ENCODE peak calls at places on chromosomes 11 and 22, in seven cellular contexts. One of them, this sample, is unnamed.

GRCh38 chr11:113613619-113614018 is 92.5 kb downstream of the TMPRSS5 start:
- DNase-seq in astrocyte of the cerebellum: no peak
- DNase-seq in A549: no peak
- DNase-seq in PC-9: no peak
- DNase-seq in adipocyte: no peak
- DNase-seq in amniotic stem cell: no peak
- DNase-seq in GM03348: no peak
- DNase-seq in this sample: no peak

GRCh38 chr22:39522567-39523300 is 2.4 kb downstream of the ATF4 start:
- DNase-seq in A549: peak; percentile 41
- DNase-seq in GM03348: peak; percentile 59
- DNase-seq in astrocyte of the cerebellum: no peak
- DNase-seq in PC-9: peak; percentile 56
- DNase-seq in amniotic stem cell: no peak
- DNase-seq in adipocyte: peak; percentile 61
- DNase-seq in this sample: no peak

GRCh38 chr11:93791493-93791892 is 7.4 kb downstream of the MED17 start:
- DNase-seq in adipocyte: peak; percentile 78
- DNase-seq in amniotic stem cell: no peak
- DNase-seq in A549: no peak
- DNase-seq in PC-9: no peak
- DNase-seq in GM03348: no peak
- DNase-seq in astrocyte of the cerebellum: no peak
- DNase-seq in this sample: no peak

GRCh38 chr11:19208959-19209568 is 7.3 kb upstream of the CSRP3 start:
- DNase-seq in adipocyte: no peak
- DNase-seq in A549: no peak
- DNase-seq in astrocyte of the cerebellum: no peak
- DNase-seq in amniotic stem cell: no peak
- DNase-seq in PC-9: no peak
- DNase-seq in GM03348: no peak
- DNase-seq in this sample: no peak

GRCh38 chr22:39999144-39999757 is 4.5 kb downstream of the FAM83F start:
- DNase-seq in A549: peak; percentile 61
- DNase-seq in GM03348: no peak
- DNase-seq in adipocyte: no peak
- DNase-seq in PC-9: no peak
- DNase-seq in astrocyte of the cerebellum: no peak
- DNase-seq in amniotic stem cell: no peak
- DNase-seq in this sample: no peak

GRCh38 chr11:133785795-133786194 is 59.5 kb downstream of the SPATA19 start:
- DNase-seq in adipocyte: no peak
- DNase-seq in A549: no peak
- DNase-seq in astrocyte of the cerebellum: no peak
- DNase-seq in PC-9: no peak
- DNase-seq in amniotic stem cell: no peak
- DNase-seq in GM03348: no peak
- DNase-seq in this sample: no peak

GRCh38 chr11:17572791-17573460 is 25.9 kb downstream of the OTOG start:
- DNase-seq in PC-9: no peak
- DNase-seq in amniotic stem cell: no peak
- DNase-seq in A549: no peak
- DNase-seq in adipocyte: no peak
- DNase-seq in astrocyte of the cerebellum: no peak
- DNase-seq in GM03348: no peak
- DNase-seq in this sample: no peak

GRCh38 chr11:27717801-27718229 is 17.6 kb upstream of the BDNF start:
- DNase-seq in amniotic stem cell: no peak
- DNase-seq in astrocyte of the cerebellum: no peak
- DNase-seq in GM03348: no peak
- DNase-seq in adipocyte: no peak
- DNase-seq in PC-9: no peak
- DNase-seq in A549: peak; percentile 39
- DNase-seq in this sample: peak; percentile 40

GRCh38 chr11:64126796-64127195 is 39.1 kb downstream of the MACROD1 start:
- DNase-seq in amniotic stem cell: no peak
- DNase-seq in GM03348: no peak
- DNase-seq in adipocyte: no peak
- DNase-seq in A549: no peak
- DNase-seq in PC-9: no peak
- DNase-seq in astrocyte of the cerebellum: no peak
- DNase-seq in this sample: no peak

GRCh38 chr11:8317164-8317563 is 53.5 kb upstream of the LMO1 start:
- DNase-seq in A549: no peak
- DNase-seq in amniotic stem cell: no peak
- DNase-seq in GM03348: no peak
- DNase-seq in adipocyte: no peak
- DNase-seq in astrocyte of the cerebellum: no peak
- DNase-seq in PC-9: no peak
- DNase-seq in this sample: no peak

This sample was measured in head of caudate nucleus.